ENCODE peak calls at places on chromosomes 7 and 10, in eight cellular contexts. I is epithelial cell of proximal tubule, C is H7, K is uterus, G is AG04449, E is AG10803, W is K562, V is HL-60. N is an unnamed sample.

GRCh38 chr10:44258460-44259089 is 126.3 kb downstream of the CXCL12 start:
- DNase-seq in V (no peak), W (no peak), G (no peak), K (no peak), E (no peak), I (no peak), C (no peak), N (no peak)

GRCh38 chr10:132360766-132361447 is 28.9 kb downstream of the LRRC27 start:
- DNase-seq in E (no peak), G (no peak), K (no peak), W (peak), V (no peak), C (peak), I (no peak), N (no peak)

GRCh38 chr10:119461923-119462322 is 80.6 kb downstream of the RGS10 start:
- DNase-seq in C (no peak), E (no peak), K (no peak), I (no peak), V (no peak), G (no peak), W (no peak), N (no peak)

GRCh38 chr10:20871970-20872369 is 25.1 kb downstream of the NEBL start:
- DNase-seq in G (no peak), K (no peak), I (no peak), C (no peak), E (no peak), V (no peak), W (no peak), N (no peak)

GRCh38 chr10:121235692-121236091 is 362.6 kb downstream of the FGFR2 start:
- DNase-seq in W (no peak), V (no peak), G (no peak), K (no peak), C (no peak), I (no peak), E (no peak), N (no peak)

GRCh38 chr10:53022663-53023088 is 250.1 kb upstream of the MBL2 start:
- DNase-seq in E (no peak), V (no peak), C (peak), G (no peak), K (no peak), W (no peak), I (no peak), N (no peak)

GRCh38 chr7:75971961-75972763 is 22.2 kb downstream of the TMEM120A start:
- DNase-seq in V (peak), G (no peak), C (peak), K (peak), W (peak), I (no peak), E (peak), N (peak)

GRCh38 chr10:84525120-84525806 is 196.9 kb downstream of the CCSER2 start:
- DNase-seq in I (no peak), K (no peak), G (no peak), E (no peak), C (no peak), V (no peak), W (peak), N (no peak)

GRCh38 chr10:49139866-49140195 is 6.0 kb upstream of the FAM170B start:
- DNase-seq in E (peak), V (no peak), C (no peak), G (peak), K (no peak), I (peak), W (no peak), N (no peak)

GRCh38 chr7:107842213-107842612 is 39.2 kb upstream of the SLC26A3 start:
- DNase-seq in V (no peak), E (no peak), W (no peak), C (no peak), I (no peak), K (no peak), G (no peak), N (no peak)

GRCh38 chr7:118372530-118372929 is 148.0 kb downstream of the ANKRD7 start:
- DNase-seq in I (peak), G (no peak), W (peak), E (no peak), K (no peak), V (no peak), C (no peak), N (no peak)

GRCh38 chr7:77199008-77199966 is at the start of gene FGL2:
- DNase-seq in C (peak), W (no peak), I (no peak), G (no peak), E (peak), V (no peak), K (peak), N (peak)

GRCh38 chr7:99976626-99977025 is 795 bp upstream of the AZGP1 start:
- DNase-seq in I (no peak), W (no peak), V (no peak), C (no peak), K (no peak), G (no peak), E (no peak), N (no peak)

GRCh38 chr7:99974681-99975080 is 1.1 kb downstream of the AZGP1 start:
- DNase-seq in E (no peak), K (no peak), I (no peak), W (no peak), V (no peak), C (no peak), G (no peak), N (no peak)

GRCh38 chr7:99971242-99971641 is 4.6 kb downstream of the AZGP1 start:
- DNase-seq in V (no peak), C (no peak), W (no peak), E (no peak), I (no peak), G (no peak), K (no peak), N (no peak)

DNA sequence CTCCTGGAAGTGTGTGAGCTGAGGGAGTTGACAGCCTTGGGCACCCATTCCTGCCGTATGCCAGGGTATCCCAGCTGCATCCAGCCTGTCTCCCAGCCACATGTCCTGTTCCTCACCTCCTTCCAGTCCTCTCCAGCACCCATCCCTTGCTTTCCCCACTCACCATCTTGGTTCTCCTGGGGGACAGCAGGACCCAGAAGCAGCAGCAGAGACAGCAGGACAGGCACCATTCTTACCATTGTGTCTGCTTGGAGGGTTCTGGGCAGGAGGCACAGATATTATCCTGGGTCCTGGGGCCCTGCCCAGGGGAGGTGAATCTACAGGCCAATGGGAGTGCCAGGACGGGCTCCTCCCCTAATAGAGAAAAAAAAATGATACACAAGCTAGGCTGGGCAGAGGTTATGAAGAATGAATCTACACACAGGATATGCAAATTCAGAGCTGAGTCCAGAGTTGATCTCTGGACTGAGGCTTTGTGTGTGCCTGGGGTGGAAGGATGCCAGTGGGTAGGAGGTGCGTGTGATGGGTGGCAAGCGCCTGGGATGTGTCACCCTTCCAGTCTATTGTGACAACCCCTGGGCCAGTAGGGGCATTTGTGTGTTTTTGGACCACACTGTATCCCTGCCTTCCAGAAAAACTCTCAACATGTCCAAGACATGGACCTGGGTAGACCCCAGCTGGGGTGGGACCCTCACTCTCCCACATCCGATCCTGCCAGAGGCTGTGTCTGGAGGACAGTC is at the start of gene AZGP1:
- DNase-seq in K (no peak), V (no peak), W (no peak), E (no peak), G (no peak), I (no peak), C (no peak), N (no peak)
- H3K4me3 ChIP-seq in K (no peak), V (no peak), W (no peak), E (no peak), G (no peak), I (no peak), C (no peak), N (no peak)

GRCh38 chr7:87474533-87475358 is 734 bp downstream of the ABCB4 start:
- DNase-seq in I (peak), C (peak), K (no peak), W (no peak), V (peak), G (no peak), E (peak), N (no peak)

GRCh38 chr7:87476179-87476557 is 688 bp upstream of the ABCB4 start:
- DNase-seq in K (no peak), I (no peak), V (no peak), C (no peak), G (no peak), E (no peak), W (no peak), N (no peak)

GRCh38 chr7:87474046-87474445 is 1.4 kb downstream of the ABCB4 start:
- DNase-seq in C (no peak), W (no peak), K (no peak), G (no peak), E (peak), I (no peak), V (no peak), N (no peak)

GRCh38 chr7:87473192-87473591 is 2.3 kb downstream of the ABCB4 start:
- DNase-seq in E (no peak), W (no peak), C (no peak), K (no peak), I (no peak), V (no peak), G (no peak), N (no peak)

GRCh38 chr7:87475359-87476178 is at the start of gene ABCB4:
- DNase-seq in G (no peak), C (peak), K (no peak), I (no peak), V (no peak), E (no peak), W (no peak), N (no peak)
- H3K4me3 ChIP-seq in G (peak), C (peak), K (peak), I (peak), V (peak), E (peak), W (no peak), N (peak)

GRCh38 chr10:93199221-93199681 is 125.6 kb downstream of the CYP26A1 start:
- DNase-seq in G (peak), I (peak), E (peak), W (no peak), C (no peak), V (no peak), K (peak), N (peak)
- H3K4me3 ChIP-seq in G (peak), I (peak), E (peak), W (no peak), C (no peak), V (no peak), K (peak), N (peak)

GRCh38 chr10:35448687-35449662 is 112.7 kb downstream of the CCNY start:
- DNase-seq in C (no peak), V (peak), W (peak), K (no peak), I (no peak), E (no peak), G (no peak), N (no peak)
- H3K4me3 ChIP-seq in C (no peak), V (no peak), W (no peak), K (no peak), I (no peak), E (no peak), G (no peak), N (no peak)

DNA sequence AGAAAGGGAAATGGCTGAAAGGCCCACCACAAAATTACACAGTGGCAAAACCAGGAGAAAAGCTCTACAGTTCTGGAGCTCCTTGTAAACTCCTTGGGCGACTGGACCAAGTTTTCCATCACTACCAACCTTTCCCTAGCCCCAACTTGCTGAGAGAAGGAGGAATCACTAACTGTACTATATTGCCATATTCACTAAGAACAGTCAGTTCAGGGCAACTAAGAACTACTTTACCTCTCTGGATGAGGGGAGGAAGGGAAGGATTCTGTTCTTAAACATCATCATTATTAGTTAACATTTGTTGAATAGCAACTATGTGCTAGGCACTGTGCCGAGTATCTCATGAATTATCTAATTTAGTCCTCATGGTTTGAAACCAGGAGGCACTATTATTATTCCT is 98.1 kb upstream of the SVIL start:
- DNase-seq in K (no peak), W (no peak), G (no peak), C (no peak), V (no peak), I (no peak), E (no peak), N (no peak)
- H3K4me3 ChIP-seq in K (no peak), W (no peak), G (no peak), C (no peak), V (no peak), I (no peak), E (no peak), N (no peak)

GRCh38 chr10:126931548-126931947 is 26.3 kb downstream of the DOCK1 start:
- DNase-seq in I (no peak), W (no peak), K (no peak), E (no peak), C (no peak), V (no peak), G (no peak), N (no peak)

GRCh38 chr10:126933116-126933515 is 27.9 kb downstream of the DOCK1 start:
- DNase-seq in G (no peak), V (no peak), K (no peak), E (no peak), I (no peak), W (no peak), C (no peak), N (no peak)

GRCh38 chr10:126932516-126932915 is 27.3 kb downstream of the DOCK1 start:
- DNase-seq in W (no peak), C (no peak), G (no peak), K (no peak), E (no peak), V (no peak), I (no peak), N (no peak)

GRCh38 chr10:126929391-126929790 is 24.2 kb downstream of the DOCK1 start:
- DNase-seq in V (no peak), G (no peak), K (no peak), C (peak), I (no peak), W (no peak), E (no peak), N (no peak)

GRCh38 chr10:126930506-126931458 is 25.6 kb downstream of the DOCK1 start:
- DNase-seq in V (no peak), G (no peak), K (no peak), W (no peak), E (peak), I (no peak), C (no peak), N (no peak)
- H3K4me3 ChIP-seq in V (no peak), G (no peak), K (peak), W (no peak), E (peak), I (no peak), C (no peak), N (peak)

N was measured in right atrium auricular region.